ENCODE peak calls at places on chromosomes 1 and 21, in six cellular contexts. M is HCT116, W is HL-60, G is A549, E is GM23338, V is SK-N-SH. H is an unnamed sample.

GRCh38 chr1:153941826-153942725 is 4.4 kb downstream of the DENND4B start:
- DNase-seq in M (no peak), W (no peak), G (no peak), E (no peak), V (peak; percentile 13), H (no peak)

GRCh38 chr1:172399369-172400072 is 21.0 kb upstream of the C1orf105 start:
- DNase-seq in M (peak; percentile 58), W (no peak), G (peak; percentile 78), E (peak; percentile 37), V (peak; percentile 29), H (peak; percentile 78)

GRCh38 chr1:161749509-161750407 is at the start of gene DUSP12:
- DNase-seq in M (peak; percentile 90), W (peak; percentile 97), G (peak; percentile 89), E (peak; percentile 97), V (peak; percentile 92), H (peak; percentile 90)

GRCh38 chr1:51636191-51636590 is 19.3 kb downstream of the OSBPL9 start:
- DNase-seq in M (no peak), W (no peak), G (no peak), E (no peak), V (no peak), H (no peak)

GRCh38 chr1:46948629-46949282 is 7.5 kb upstream of the CYP4A11 start:
- DNase-seq in M (no peak), W (no peak), G (no peak), E (no peak), V (no peak), H (peak; percentile 20)

GRCh38 chr21:36260030-36260787 is 59.8 kb upstream of the MORC3 start:
- DNase-seq in M (peak; percentile 24), W (peak; percentile 56), G (peak; percentile 46), E (peak; percentile 84), V (peak; percentile 70), H (peak; percentile 55)

GRCh38 chr1:54980528-54981241 is at the start of gene TMEM61:
- DNase-seq in M (no peak), W (no peak), G (no peak), E (peak; percentile 71), V (peak; percentile 73), H (no peak)

GRCh38 chr21:33231526-33231925 is 1.8 kb downstream of the IFNAR2 start:
- DNase-seq in M (no peak), W (no peak), G (no peak), E (no peak), V (no peak), H (no peak)

GRCh38 chr1:56584910-56585528 is 5.7 kb upstream of the PLPP3 start:
- DNase-seq in M (peak; percentile 39), W (peak; percentile 8), G (peak; percentile 28), E (peak; percentile 80), V (peak; percentile 62), H (peak; percentile 66)

GRCh38 chr1:167198518-167199133 is 22.1 kb upstream of the POU2F1 start:
- DNase-seq in M (no peak), W (no peak), G (no peak), E (peak; percentile 41), V (no peak), H (no peak)

GRCh38 chr1:1041092-1041503 is 21.2 kb downstream of the AGRN start:
- DNase-seq in M (no peak), W (no peak), G (no peak), E (peak; percentile 85), V (no peak), H (no peak)

GRCh38 chr1:115874929-115875328 is 34.0 kb upstream of the NHLH2 start:
- DNase-seq in M (no peak), W (no peak), G (no peak), E (no peak), V (no peak), H (no peak)

GRCh38 chr1:245062906-245063305 is 91.9 kb upstream of the KIF26B start:
- DNase-seq in M (no peak), W (no peak), G (no peak), E (no peak), V (no peak), H (no peak)

GRCh38 chr1:17423781-17424245 is 15.7 kb downstream of the RCC2 start:
- DNase-seq in M (no peak), W (no peak), G (no peak), E (no peak), V (no peak), H (no peak)

GRCh38 chr1:112380356-112380755 is 15.7 kb upstream of the CTTNBP2NL start:
- DNase-seq in M (no peak), W (no peak), G (no peak), E (no peak), V (no peak), H (no peak)

GRCh38 chr21:39016740-39017315 is 166.4 kb downstream of the PSMG1 start:
- DNase-seq in M (no peak), W (peak; percentile 92), G (no peak), E (no peak), V (no peak), H (no peak)

GRCh38 chr1:210727709-210728108 is 399.0 kb downstream of the HHAT start:
- DNase-seq in M (no peak), W (no peak), G (no peak), E (no peak), V (no peak), H (no peak)

DNA sequence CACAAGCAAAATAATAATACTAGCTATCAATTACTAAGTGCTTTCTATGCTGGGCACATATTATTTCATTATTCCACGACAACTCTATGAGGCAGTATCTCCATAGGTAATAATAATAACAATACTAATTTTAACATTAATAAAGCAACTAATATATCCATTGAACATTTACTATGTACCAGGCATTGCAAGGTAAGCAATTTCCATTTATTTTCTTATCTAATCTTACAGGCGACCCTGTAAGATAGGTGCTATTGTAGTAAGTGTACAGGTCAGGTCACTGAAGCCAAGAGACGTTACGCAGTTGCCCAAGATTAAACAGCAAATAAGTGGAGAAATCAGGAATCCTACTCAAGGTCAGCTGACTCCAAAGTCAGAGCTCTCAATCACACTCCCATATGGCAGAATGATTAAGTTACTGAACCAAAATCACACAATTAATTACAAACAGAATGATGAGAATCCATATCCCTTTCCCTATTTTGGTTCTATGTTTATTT is 198.4 kb downstream of the SLC45A1 start:
- DNase-seq in M (no peak), W (no peak), G (no peak), E (no peak), V (no peak), H (no peak)
- TF ChIP-seq REST in M (no peak), W (no peak), G (no peak), E (no peak), V (no peak), H (no peak)

GRCh38 chr1:160377585-160378206 is 10.8 kb downstream of the NHLH1 start:
- DNase-seq in M (no peak), W (no peak), G (no peak), E (peak; percentile 23), V (no peak), H (no peak)

GRCh38 chr1:160374291-160374690 is 7.4 kb downstream of the NHLH1 start:
- DNase-seq in M (no peak), W (no peak), G (no peak), E (no peak), V (no peak), H (no peak)

GRCh38 chr1:160376525-160377131 is 9.8 kb downstream of the NHLH1 start:
- DNase-seq in M (peak; percentile 61), W (peak; percentile 59), G (peak; percentile 65), E (peak; percentile 92), V (peak; percentile 79), H (peak; percentile 58)

GRCh38 chr1:160374701-160375443 is 8.0 kb downstream of the NHLH1 start:
- DNase-seq in M (no peak), W (no peak), G (no peak), E (peak; percentile 64), V (no peak), H (no peak)

DNA sequence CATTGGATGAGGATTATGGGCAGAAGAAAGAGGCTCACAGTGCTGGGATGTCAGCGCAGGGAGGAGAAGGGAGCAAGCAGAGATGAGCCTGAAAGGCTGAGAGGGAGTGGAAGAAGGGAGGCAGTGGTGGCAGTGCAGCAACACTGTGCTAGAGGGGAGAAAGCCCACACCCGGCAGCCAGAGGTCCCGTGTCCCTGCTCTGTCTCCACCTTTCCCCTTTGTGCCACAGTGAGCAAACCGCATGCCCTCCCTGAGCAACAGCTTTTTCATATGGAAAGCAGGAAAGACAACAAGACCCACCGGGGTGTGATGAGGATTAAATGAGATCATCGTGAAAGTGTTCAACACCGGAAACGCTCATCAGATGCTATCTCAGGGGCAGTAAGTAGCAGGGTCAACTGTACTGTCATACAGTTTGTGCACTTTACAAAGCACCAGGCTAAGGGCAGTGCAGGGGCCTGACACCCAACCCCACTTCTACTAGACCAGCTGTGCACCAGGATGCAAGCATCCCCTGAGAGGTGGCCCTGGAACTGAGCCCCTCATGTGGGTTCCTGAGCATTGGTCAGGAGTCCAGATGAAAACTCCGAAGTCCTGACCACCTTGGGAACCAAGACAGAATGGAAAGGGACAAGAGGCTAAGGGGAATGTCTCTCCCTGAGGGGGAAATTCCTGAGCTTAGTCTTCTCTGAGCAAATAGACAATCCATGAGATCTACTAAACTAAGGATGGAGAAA is 9.1 kb downstream of the NHLH1 start:
- DNase-seq in M (no peak), W (no peak), G (no peak), E (peak; percentile 71), V (no peak), H (peak; percentile 16)
- TF ChIP-seq REST in M (no peak), W (no peak), G (no peak), E (no peak), V (no peak), H (no peak)

GRCh38 chr1:6208723-6209660 is 3.1 kb downstream of the RNF207 start:
- DNase-seq in M (no peak), W (peak; percentile 45), G (no peak), E (peak; percentile 61), V (peak; percentile 93), H (no peak)

GRCh38 chr1:6209661-6210605 is 4.0 kb downstream of the RNF207 start:
- DNase-seq in M (no peak), W (peak; percentile 17), G (no peak), E (peak; percentile 70), V (peak; percentile 88), H (no peak)

GRCh38 chr1:6210606-6211355 is 4.9 kb downstream of the RNF207 start:
- DNase-seq in M (no peak), W (no peak), G (no peak), E (no peak), V (no peak), H (no peak)

GRCh38 chr1:6211731-6212130 is 5.8 kb downstream of the RNF207 start:
- DNase-seq in M (no peak), W (no peak), G (no peak), E (no peak), V (no peak), H (no peak)

GRCh38 chr1:6212193-6212959 is 6.5 kb downstream of the RNF207 start:
- DNase-seq in M (no peak), W (peak; percentile 52), G (no peak), E (no peak), V (no peak), H (no peak)
- TF ChIP-seq REST in M (no peak), W (no peak), G (no peak), E (no peak), V (no peak), H (no peak)

DNA sequence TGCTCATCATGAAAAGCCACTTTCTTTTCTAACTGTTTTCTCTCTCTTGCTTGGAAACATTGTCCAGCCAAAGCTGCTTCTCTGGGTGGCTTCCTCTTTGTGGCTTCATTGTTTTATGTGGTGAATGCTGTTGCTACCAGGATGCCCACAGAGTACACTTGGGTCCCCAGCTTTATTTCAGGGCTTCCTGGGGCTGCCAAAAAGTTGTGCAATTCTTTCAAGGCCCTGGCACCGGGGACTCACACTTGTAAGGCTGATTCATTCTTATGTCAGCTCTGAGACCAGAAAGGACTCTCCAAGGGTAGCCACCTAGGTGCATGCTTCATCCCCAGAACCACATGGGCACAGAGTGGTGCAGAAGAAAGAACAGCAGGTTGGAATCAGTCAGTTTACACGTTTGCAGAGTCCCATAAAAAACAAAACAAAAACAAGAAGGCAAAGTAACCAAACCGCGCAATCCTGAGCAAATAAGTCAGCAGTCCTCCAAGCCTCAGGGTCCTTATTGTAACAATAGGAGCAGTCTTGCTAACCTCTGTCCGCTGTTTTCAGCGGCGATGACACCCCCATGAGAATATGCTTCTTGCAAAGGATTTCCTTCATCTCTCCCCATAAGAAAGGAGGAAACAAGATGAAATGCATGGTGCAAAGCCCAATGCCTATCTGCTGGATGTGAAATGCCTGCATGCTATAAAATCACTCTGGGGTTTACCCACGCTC is 89.9 kb upstream of the SSX2IP start:
- DNase-seq in M (no peak), W (peak; percentile 91), G (no peak), E (no peak), V (no peak), H (no peak)
- TF ChIP-seq REST in M (no peak), W (peak; percentile 45), G (no peak), E (no peak), V (no peak), H (no peak)

H was measured in HepG2.